ENCODE peak calls at places on chromosomes 3 and 15, in five cellular contexts. One of them, this sample, is unnamed.

GRCh38 chr15:66899555-66900350 is 165.6 kb upstream of the SMAD3 start:
- DNase-seq in mesenchymal stem cell: no peak
- DNase-seq in H1: no peak
- DNase-seq in IMR-90: peak
- DNase-seq in H9: no peak
- DNase-seq in this sample: no peak

GRCh38 chr3:12931273-12931905 is 90.0 kb upstream of the RPL32 start:
- DNase-seq in IMR-90: no peak
- DNase-seq in H1: no peak
- DNase-seq in mesenchymal stem cell: no peak
- DNase-seq in H9: no peak
- DNase-seq in this sample: no peak

GRCh38 chr3:186414735-186415419 is 52.8 kb upstream of the DGKG start:
- DNase-seq in H9: no peak
- DNase-seq in mesenchymal stem cell: peak
- DNase-seq in H1: peak
- DNase-seq in IMR-90: peak
- DNase-seq in this sample: no peak

GRCh38 chr3:111747490-111747889 is 111.6 kb upstream of the PHLDB2 start:
- DNase-seq in mesenchymal stem cell: peak
- DNase-seq in H9: no peak
- DNase-seq in H1: no peak
- DNase-seq in IMR-90: peak
- DNase-seq in this sample: no peak

GRCh38 chr15:70596354-70597055 is 166.9 kb downstream of the UACA start:
- DNase-seq in H1: no peak
- DNase-seq in IMR-90: peak
- DNase-seq in H9: no peak
- DNase-seq in mesenchymal stem cell: peak
- DNase-seq in this sample: no peak

GRCh38 chr3:49882182-49882581 is 12.5 kb upstream of the CAMKV start:
- DNase-seq in H9: no peak
- DNase-seq in mesenchymal stem cell: peak
- DNase-seq in IMR-90: peak
- DNase-seq in H1: no peak
- DNase-seq in this sample: no peak

GRCh38 chr15:67882487-67883227 is 42.8 kb upstream of the RNU6-1 start:
- DNase-seq in IMR-90: peak
- DNase-seq in H1: no peak
- DNase-seq in mesenchymal stem cell: peak
- DNase-seq in H9: no peak
- DNase-seq in this sample: no peak

GRCh38 chr3:39404943-39405686 is 1.4 kb upstream of the RPSA start:
- DNase-seq in IMR-90: no peak
- DNase-seq in H1: peak
- DNase-seq in mesenchymal stem cell: no peak
- DNase-seq in H9: peak
- DNase-seq in this sample: no peak

GRCh38 chr3:183116051-183116614 is 16.8 kb upstream of the MCCC1 start:
- DNase-seq in IMR-90: no peak
- DNase-seq in H9: peak
- DNase-seq in mesenchymal stem cell: no peak
- DNase-seq in H1: peak
- DNase-seq in this sample: peak

GRCh38 chr15:84908564-84908963 is 24.1 kb downstream of the SLC28A1 start:
- DNase-seq in mesenchymal stem cell: no peak
- DNase-seq in IMR-90: no peak
- DNase-seq in H9: no peak
- DNase-seq in H1: peak
- DNase-seq in this sample: no peak

GRCh38 chr3:32947466-32948238 is 3.8 kb upstream of the CCR4 start:
- DNase-seq in mesenchymal stem cell: peak
- DNase-seq in IMR-90: peak
- DNase-seq in H9: peak
- DNase-seq in H1: peak
- DNase-seq in this sample: peak

GRCh38 chr3:115790759-115791158 is 167.4 kb downstream of the GAP43 start:
- DNase-seq in H9: no peak
- DNase-seq in mesenchymal stem cell: peak
- DNase-seq in IMR-90: peak
- DNase-seq in H1: no peak
- DNase-seq in this sample: no peak

GRCh38 chr3:94293793-94294195 is 230.9 kb downstream of the NSUN3 start:
- DNase-seq in mesenchymal stem cell: no peak
- DNase-seq in IMR-90: no peak
- DNase-seq in H9: no peak
- DNase-seq in H1: no peak
- DNase-seq in this sample: no peak

GRCh38 chr3:87186631-87187159 is 40.4 kb upstream of the CHMP2B start:
- DNase-seq in mesenchymal stem cell: no peak
- DNase-seq in H1: no peak
- DNase-seq in H9: no peak
- DNase-seq in IMR-90: no peak
- DNase-seq in this sample: no peak

GRCh38 chr15:68055224-68055705 is 1.1 kb downstream of the PIAS1 start:
- DNase-seq in mesenchymal stem cell: peak
- DNase-seq in IMR-90: peak
- DNase-seq in H1: no peak
- DNase-seq in H9: no peak
- DNase-seq in this sample: no peak

GRCh38 chr3:125480656-125481374 is 39.2 kb downstream of the SNX4 start:
- DNase-seq in IMR-90: peak
- DNase-seq in mesenchymal stem cell: peak
- DNase-seq in H9: no peak
- DNase-seq in H1: no peak
- DNase-seq in this sample: no peak

GRCh38 chr15:70528270-70528706 is 235.1 kb downstream of the UACA start:
- DNase-seq in H1: peak
- DNase-seq in IMR-90: peak
- DNase-seq in mesenchymal stem cell: peak
- DNase-seq in H9: peak
- DNase-seq in this sample: no peak

GRCh38 chr3:18207232-18207631 is 217.9 kb downstream of the SATB1 start:
- DNase-seq in IMR-90: no peak
- DNase-seq in mesenchymal stem cell: no peak
- DNase-seq in H1: no peak
- DNase-seq in H9: no peak
- DNase-seq in this sample: no peak

GRCh38 chr3:77449459-77449858 is 409.6 kb downstream of the ROBO2 start:
- DNase-seq in H9: no peak
- DNase-seq in H1: no peak
- DNase-seq in IMR-90: no peak
- DNase-seq in mesenchymal stem cell: no peak
- DNase-seq in this sample: no peak

GRCh38 chr3:16064660-16065414 is 109.6 kb upstream of the GALNT15 start:
- DNase-seq in H1: no peak
- DNase-seq in mesenchymal stem cell: peak
- DNase-seq in IMR-90: peak
- DNase-seq in H9: no peak
- DNase-seq in this sample: no peak

GRCh38 chr3:42747581-42747980 is 25.5 kb downstream of the CCDC13 start:
- DNase-seq in H1: peak
- DNase-seq in H9: peak
- DNase-seq in mesenchymal stem cell: no peak
- DNase-seq in IMR-90: no peak
- DNase-seq in this sample: no peak

GRCh38 chr3:156518726-156519125 is 36.2 kb downstream of the SSR3 start:
- DNase-seq in IMR-90: peak
- DNase-seq in mesenchymal stem cell: no peak
- DNase-seq in H9: no peak
- DNase-seq in H1: no peak
- DNase-seq in this sample: no peak

GRCh38 chr3:169454823-169455222 is 208.7 kb downstream of the MECOM start:
- DNase-seq in mesenchymal stem cell: peak
- DNase-seq in H9: no peak
- DNase-seq in IMR-90: peak
- DNase-seq in H1: no peak
- DNase-seq in this sample: no peak

GRCh38 chr15:80730931-80731330 is 35.8 kb downstream of the ABHD17C start:
- DNase-seq in IMR-90: no peak
- DNase-seq in mesenchymal stem cell: no peak
- DNase-seq in H9: no peak
- DNase-seq in H1: no peak
- DNase-seq in this sample: no peak

GRCh38 chr3:30747771-30748281 is 141.4 kb downstream of the TGFBR2 start:
- DNase-seq in mesenchymal stem cell: peak
- DNase-seq in IMR-90: peak
- DNase-seq in H1: no peak
- DNase-seq in H9: no peak
- DNase-seq in this sample: no peak

GRCh38 chr3:56773588-56774330 is 28.0 kb downstream of the ARHGEF3 start:
- DNase-seq in H9: no peak
- DNase-seq in IMR-90: no peak
- DNase-seq in H1: no peak
- DNase-seq in mesenchymal stem cell: no peak
- DNase-seq in this sample: no peak

GRCh38 chr15:34999906-35000305 is 11.8 kb upstream of the ZNF770 start:
- DNase-seq in IMR-90: no peak
- DNase-seq in H9: no peak
- DNase-seq in mesenchymal stem cell: no peak
- DNase-seq in H1: no peak
- DNase-seq in this sample: no peak

GRCh38 chr3:74862501-74862900 is 248.0 kb upstream of the CNTN3 start:
- DNase-seq in H9: no peak
- DNase-seq in IMR-90: no peak
- DNase-seq in H1: no peak
- DNase-seq in mesenchymal stem cell: no peak
- DNase-seq in this sample: no peak

GRCh38 chr3:16426665-16427064 is 86.8 kb downstream of the RFTN1 start:
- DNase-seq in H1: no peak
- DNase-seq in mesenchymal stem cell: no peak
- DNase-seq in IMR-90: no peak
- DNase-seq in H9: no peak
- DNase-seq in this sample: no peak

DNA sequence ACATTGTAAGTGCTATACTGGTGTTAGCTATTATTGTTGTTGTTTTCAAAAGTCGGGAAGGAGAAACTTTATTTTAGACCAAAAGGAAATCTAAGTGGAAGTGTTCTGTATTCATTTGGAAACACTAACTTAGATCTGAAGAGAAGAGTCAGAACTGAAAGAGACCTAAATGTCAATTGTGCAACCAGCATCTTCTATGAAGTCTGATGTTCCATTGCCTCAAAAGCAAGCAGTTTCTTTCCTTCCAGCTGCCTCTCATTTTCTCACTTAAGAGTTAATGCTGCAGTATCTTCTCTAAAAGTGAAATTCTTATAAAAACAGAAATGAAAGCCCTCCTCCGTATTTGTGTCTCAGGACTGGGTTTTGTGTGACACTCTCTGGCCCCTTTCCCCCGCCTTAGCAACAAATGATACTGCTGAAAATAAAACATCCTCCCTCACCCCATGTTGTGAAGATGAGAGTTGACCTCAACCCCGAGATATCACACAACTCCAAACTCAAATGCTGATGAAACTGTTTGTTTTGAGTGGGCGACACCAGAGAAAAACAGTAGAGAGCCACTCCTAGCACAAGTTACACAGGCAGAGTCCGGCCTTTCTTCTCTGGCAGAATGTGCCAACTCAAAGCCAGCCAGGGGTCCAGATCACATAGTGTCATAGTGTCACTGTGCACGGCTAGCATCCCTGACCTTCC is 48.9 kb downstream of the GLDN start:
- DNase-seq in H1: no peak
- DNase-seq in IMR-90: no peak
- DNase-seq in mesenchymal stem cell: no peak
- DNase-seq in H9: no peak
- DNase-seq in this sample: no peak
- H2BK15ac ChIP-seq in H1: no peak
- H2BK15ac ChIP-seq in IMR-90: no peak
- H2BK15ac ChIP-seq in mesenchymal stem cell: no peak
- H2BK15ac ChIP-seq in H9: no peak
- H2BK15ac ChIP-seq in this sample: peak

DNA sequence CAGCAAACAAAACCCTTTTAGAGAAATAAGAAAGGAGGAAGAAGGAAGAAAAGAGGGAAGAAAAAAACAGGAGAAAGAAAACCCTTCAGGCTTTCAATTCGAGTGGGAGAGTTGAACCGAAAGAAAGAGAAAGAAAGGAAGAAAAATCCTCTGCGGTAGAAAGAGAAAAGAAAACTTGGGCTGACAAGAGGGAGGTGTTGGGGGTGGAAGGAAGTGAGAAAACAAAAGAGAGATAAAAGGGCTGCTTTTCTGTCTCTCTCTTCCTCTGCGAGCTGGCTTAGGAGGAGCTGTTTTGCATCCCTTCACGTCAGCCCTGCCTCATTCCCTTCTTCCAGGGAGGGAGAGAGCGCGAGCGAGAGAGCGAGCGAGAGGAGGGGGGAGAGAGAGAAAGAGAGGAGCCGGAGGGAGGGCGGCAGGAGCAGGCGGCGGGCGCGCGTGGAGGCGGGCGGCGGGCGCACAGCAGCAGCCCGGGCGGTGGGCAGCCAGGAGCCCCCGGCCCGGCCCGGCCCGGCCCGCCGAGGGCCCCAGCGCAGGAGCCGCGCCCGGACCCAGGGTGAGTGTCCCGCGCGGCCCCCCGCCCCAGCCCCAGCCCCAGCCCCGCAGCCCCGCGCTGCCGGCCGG is at the start of gene ZNF710:
- DNase-seq in H1: peak
- DNase-seq in H9: peak
- DNase-seq in IMR-90: peak
- DNase-seq in mesenchymal stem cell: peak
- DNase-seq in this sample: peak
- H3K23ac ChIP-seq in H1: no peak
- H3K23ac ChIP-seq in H9: no peak
- H3K23ac ChIP-seq in IMR-90: peak
- H3K23ac ChIP-seq in mesenchymal stem cell: peak
- H3K23ac ChIP-seq in this sample: no peak

DNA sequence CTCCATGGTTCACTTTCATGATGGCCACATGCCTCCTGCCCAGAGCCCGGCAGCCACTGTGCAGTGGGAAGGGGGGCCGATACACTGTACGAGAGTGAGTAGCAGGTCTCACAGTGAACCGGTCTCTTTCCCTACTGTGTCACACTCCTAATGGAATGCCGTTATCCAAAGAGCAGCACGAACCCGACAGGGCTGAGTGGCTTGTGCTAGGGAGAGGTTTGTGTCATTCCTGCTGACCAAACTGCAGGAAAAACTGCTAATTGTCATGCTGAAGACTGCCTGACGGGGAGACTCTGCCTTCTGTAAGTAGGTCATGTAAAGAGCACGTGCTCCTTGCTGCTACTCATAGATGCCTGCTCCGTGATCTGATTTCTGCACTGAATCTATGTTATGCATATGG is 105.1 kb downstream of the ARPP21 start:
- DNase-seq in H1: no peak
- DNase-seq in IMR-90: no peak
- DNase-seq in H9: peak
- DNase-seq in mesenchymal stem cell: no peak
- DNase-seq in this sample: peak
- H4K91ac ChIP-seq in H1: no peak
- H4K91ac ChIP-seq in IMR-90: no peak
- H4K91ac ChIP-seq in H9: no peak
- H4K91ac ChIP-seq in mesenchymal stem cell: no peak
- H4K91ac ChIP-seq in this sample: no peak

GRCh38 chr3:65048151-65048550 is 360.4 kb upstream of the ADAMTS9 start:
- DNase-seq in H1: no peak
- DNase-seq in H9: no peak
- DNase-seq in IMR-90: no peak
- DNase-seq in mesenchymal stem cell: peak
- DNase-seq in this sample: no peak
- H2BK15ac ChIP-seq in H1: peak
- H2BK15ac ChIP-seq in H9: no peak
- H2BK15ac ChIP-seq in IMR-90: no peak
- H2BK15ac ChIP-seq in mesenchymal stem cell: no peak
- H2BK15ac ChIP-seq in this sample: no peak

This sample was measured in neuronal stem cell.